ENCODE peak calls at places on chromosome 22, in four cellular contexts. One of them, this sample, is unnamed.

GRCh38 chr22:29479417-29480261 is at the start of gene NEFH:
- DNase-seq in AG10803: no peak
- DNase-seq in cardiac fibroblast: no peak
- DNase-seq in A549: no peak
- DNase-seq in this sample: no peak

GRCh38 chr22:30253205-30253852 is 6.8 kb upstream of the LIF start:
- DNase-seq in AG10803: no peak
- DNase-seq in cardiac fibroblast: peak
- DNase-seq in A549: peak
- DNase-seq in this sample: peak

GRCh38 chr22:42270512-42271190 is at the start of gene TCF20:
- DNase-seq in AG10803: peak
- DNase-seq in cardiac fibroblast: peak
- DNase-seq in A549: peak
- DNase-seq in this sample: peak

GRCh38 chr22:28949788-28950187 is 66.4 kb downstream of the ZNRF3 start:
- DNase-seq in AG10803: peak
- DNase-seq in cardiac fibroblast: no peak
- DNase-seq in A549: no peak
- DNase-seq in this sample: no peak

GRCh38 chr22:44776535-44777363 is 24.4 kb downstream of the ARHGAP8 start:
- DNase-seq in AG10803: no peak
- DNase-seq in cardiac fibroblast: no peak
- DNase-seq in A549: no peak
- DNase-seq in this sample: no peak

GRCh38 chr22:43343262-43343988 is at the start of gene SCUBE1:
- DNase-seq in AG10803: no peak
- DNase-seq in cardiac fibroblast: peak
- DNase-seq in A549: peak
- DNase-seq in this sample: peak

GRCh38 chr22:22556995-22557925 is 1.8 kb downstream of the PRAME start:
- DNase-seq in AG10803: no peak
- DNase-seq in cardiac fibroblast: no peak
- DNase-seq in A549: peak
- DNase-seq in this sample: no peak

GRCh38 chr22:32858957-32859356 is 57.5 kb downstream of the TIMP3 start:
- DNase-seq in AG10803: no peak
- DNase-seq in cardiac fibroblast: no peak
- DNase-seq in A549: no peak
- DNase-seq in this sample: no peak

GRCh38 chr22:28981818-28982499 is 79.7 kb downstream of the C22orf31 start:
- DNase-seq in AG10803: no peak
- DNase-seq in cardiac fibroblast: no peak
- DNase-seq in A549: no peak
- DNase-seq in this sample: no peak

GRCh38 chr22:21712751-21713427 is 22.7 kb downstream of the YPEL1 start:
- DNase-seq in AG10803: peak
- DNase-seq in cardiac fibroblast: peak
- DNase-seq in A549: peak
- DNase-seq in this sample: peak

GRCh38 chr22:34814260-34814659 is 251.7 kb upstream of the ISX start:
- DNase-seq in AG10803: peak
- DNase-seq in cardiac fibroblast: no peak
- DNase-seq in A549: no peak
- DNase-seq in this sample: no peak

GRCh38 chr22:26564181-26564580 is 25.8 kb downstream of the TPST2 start:
- DNase-seq in AG10803: no peak
- DNase-seq in cardiac fibroblast: no peak
- DNase-seq in A549: no peak
- DNase-seq in this sample: no peak

GRCh38 chr22:47337161-47337621 is 574.7 kb downstream of the TBC1D22A start:
- DNase-seq in AG10803: peak
- DNase-seq in cardiac fibroblast: peak
- DNase-seq in A549: peak
- DNase-seq in this sample: peak

GRCh38 chr22:16965083-16965482 is 42.9 kb downstream of the GAB4 start:
- DNase-seq in AG10803: no peak
- DNase-seq in cardiac fibroblast: no peak
- DNase-seq in A549: no peak
- DNase-seq in this sample: no peak

GRCh38 chr22:21937041-21937820 is 15.4 kb downstream of the PPM1F start:
- DNase-seq in AG10803: peak
- DNase-seq in cardiac fibroblast: peak
- DNase-seq in A549: no peak
- DNase-seq in this sample: peak

GRCh38 chr22:43862074-43862881 is at the start of gene SULT4A1:
- DNase-seq in AG10803: no peak
- DNase-seq in cardiac fibroblast: peak
- DNase-seq in A549: no peak
- DNase-seq in this sample: no peak

GRCh38 chr22:17172172-17172833 is 13.2 kb upstream of the HDHD5 start:
- DNase-seq in AG10803: no peak
- DNase-seq in cardiac fibroblast: no peak
- DNase-seq in A549: no peak
- DNase-seq in this sample: no peak

GRCh38 chr22:47406180-47406723 is 643.8 kb downstream of the TBC1D22A start:
- DNase-seq in AG10803: no peak
- DNase-seq in cardiac fibroblast: no peak
- DNase-seq in A549: no peak
- DNase-seq in this sample: no peak

GRCh38 chr22:33335611-33336279 is 277.6 kb upstream of the SYN3 start:
- DNase-seq in AG10803: no peak
- DNase-seq in cardiac fibroblast: no peak
- DNase-seq in A549: no peak
- DNase-seq in this sample: no peak

GRCh38 chr22:32839776-32840571 is 38.5 kb downstream of the TIMP3 start:
- DNase-seq in AG10803: no peak
- DNase-seq in cardiac fibroblast: no peak
- DNase-seq in A549: no peak
- DNase-seq in this sample: no peak

GRCh38 chr22:21718492-21718891 is 17.1 kb downstream of the YPEL1 start:
- DNase-seq in AG10803: no peak
- DNase-seq in cardiac fibroblast: no peak
- DNase-seq in A549: no peak
- DNase-seq in this sample: peak

GRCh38 chr22:38429460-38430128 is 25.4 kb downstream of the KCNJ4 start:
- DNase-seq in AG10803: peak
- DNase-seq in cardiac fibroblast: no peak
- DNase-seq in A549: no peak
- DNase-seq in this sample: no peak

GRCh38 chr22:17576475-17576874 is 13.2 kb downstream of the SLC25A18 start:
- DNase-seq in AG10803: peak
- DNase-seq in cardiac fibroblast: peak
- DNase-seq in A549: no peak
- DNase-seq in this sample: peak

GRCh38 chr22:22786301-22787115 is 101.1 kb upstream of the IGLL5 start:
- DNase-seq in AG10803: no peak
- DNase-seq in cardiac fibroblast: no peak
- DNase-seq in A549: no peak
- DNase-seq in this sample: no peak

GRCh38 chr22:31753005-31753633 is 700 bp upstream of the DEPDC5 start:
- DNase-seq in AG10803: no peak
- DNase-seq in cardiac fibroblast: no peak
- DNase-seq in A549: no peak
- DNase-seq in this sample: peak

GRCh38 chr22:23402275-23403151 is 177.6 kb downstream of the IGLL1 start:
- DNase-seq in AG10803: peak
- DNase-seq in cardiac fibroblast: peak
- DNase-seq in A549: peak
- DNase-seq in this sample: peak

GRCh38 chr22:44622147-44622427 is 79.9 kb upstream of the PRR5 start:
- DNase-seq in AG10803: no peak
- DNase-seq in cardiac fibroblast: no peak
- DNase-seq in A549: no peak
- DNase-seq in this sample: peak

GRCh38 chr22:30507670-30508069 is 2.2 kb upstream of the SEC14L4 start:
- DNase-seq in AG10803: no peak
- DNase-seq in cardiac fibroblast: no peak
- DNase-seq in A549: no peak
- DNase-seq in this sample: no peak

GRCh38 chr22:46564084-46564714 is 26.8 kb upstream of the CELSR1 start:
- DNase-seq in AG10803: no peak
- DNase-seq in cardiac fibroblast: no peak
- DNase-seq in A549: no peak
- DNase-seq in this sample: no peak

GRCh38 chr22:46577361-46578249 is 40.2 kb upstream of the CELSR1 start:
- DNase-seq in AG10803: no peak
- DNase-seq in cardiac fibroblast: no peak
- DNase-seq in A549: no peak
- DNase-seq in this sample: no peak

GRCh38 chr22:47631571-47632102 is 869.2 kb downstream of the TBC1D22A start:
- DNase-seq in AG10803: no peak
- DNase-seq in cardiac fibroblast: no peak
- DNase-seq in A549: no peak
- DNase-seq in this sample: peak

GRCh38 chr22:42328130-42328821 is 57.8 kb upstream of the TCF20 start:
- DNase-seq in AG10803: no peak
- DNase-seq in cardiac fibroblast: no peak
- DNase-seq in A549: no peak
- DNase-seq in this sample: no peak

GRCh38 chr22:27859336-27859735 is 57.8 kb upstream of the MN1 start:
- DNase-seq in AG10803: no peak
- DNase-seq in cardiac fibroblast: no peak
- DNase-seq in A549: no peak
- DNase-seq in this sample: no peak
- TF ChIP-seq CTCF in AG10803: no peak
- TF ChIP-seq CTCF in cardiac fibroblast: no peak
- TF ChIP-seq CTCF in A549: no peak
- TF ChIP-seq CTCF in this sample: no peak

DNA sequence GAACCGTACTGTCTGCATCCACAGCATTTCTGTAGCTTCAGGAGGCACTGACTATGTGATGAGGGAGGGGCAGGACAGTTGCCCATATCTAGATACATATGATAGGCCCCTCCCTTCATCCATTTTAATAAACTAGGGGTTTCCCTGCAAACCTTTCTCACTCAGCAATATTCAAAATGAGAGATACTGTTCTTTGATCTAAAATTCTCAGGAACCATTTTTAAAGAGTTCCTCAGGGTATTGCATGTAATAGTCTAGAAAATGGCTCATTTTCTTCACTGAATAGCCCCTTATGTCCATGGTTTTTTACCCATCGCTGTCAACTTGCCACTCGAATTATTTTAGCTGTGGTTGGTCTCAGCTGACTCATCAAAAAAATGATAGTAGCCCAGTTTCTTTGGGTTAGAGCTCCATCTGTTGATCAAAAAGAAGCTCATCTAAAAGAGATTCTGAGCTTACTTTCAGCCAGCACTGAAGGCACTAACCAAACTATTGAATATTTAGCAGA is 37.0 kb upstream of the DNAJB7 start:
- DNase-seq in AG10803: peak
- DNase-seq in cardiac fibroblast: peak
- DNase-seq in A549: peak
- DNase-seq in this sample: peak
- TF ChIP-seq CTCF in AG10803: peak
- TF ChIP-seq CTCF in cardiac fibroblast: peak
- TF ChIP-seq CTCF in A549: peak
- TF ChIP-seq CTCF in this sample: peak

DNA sequence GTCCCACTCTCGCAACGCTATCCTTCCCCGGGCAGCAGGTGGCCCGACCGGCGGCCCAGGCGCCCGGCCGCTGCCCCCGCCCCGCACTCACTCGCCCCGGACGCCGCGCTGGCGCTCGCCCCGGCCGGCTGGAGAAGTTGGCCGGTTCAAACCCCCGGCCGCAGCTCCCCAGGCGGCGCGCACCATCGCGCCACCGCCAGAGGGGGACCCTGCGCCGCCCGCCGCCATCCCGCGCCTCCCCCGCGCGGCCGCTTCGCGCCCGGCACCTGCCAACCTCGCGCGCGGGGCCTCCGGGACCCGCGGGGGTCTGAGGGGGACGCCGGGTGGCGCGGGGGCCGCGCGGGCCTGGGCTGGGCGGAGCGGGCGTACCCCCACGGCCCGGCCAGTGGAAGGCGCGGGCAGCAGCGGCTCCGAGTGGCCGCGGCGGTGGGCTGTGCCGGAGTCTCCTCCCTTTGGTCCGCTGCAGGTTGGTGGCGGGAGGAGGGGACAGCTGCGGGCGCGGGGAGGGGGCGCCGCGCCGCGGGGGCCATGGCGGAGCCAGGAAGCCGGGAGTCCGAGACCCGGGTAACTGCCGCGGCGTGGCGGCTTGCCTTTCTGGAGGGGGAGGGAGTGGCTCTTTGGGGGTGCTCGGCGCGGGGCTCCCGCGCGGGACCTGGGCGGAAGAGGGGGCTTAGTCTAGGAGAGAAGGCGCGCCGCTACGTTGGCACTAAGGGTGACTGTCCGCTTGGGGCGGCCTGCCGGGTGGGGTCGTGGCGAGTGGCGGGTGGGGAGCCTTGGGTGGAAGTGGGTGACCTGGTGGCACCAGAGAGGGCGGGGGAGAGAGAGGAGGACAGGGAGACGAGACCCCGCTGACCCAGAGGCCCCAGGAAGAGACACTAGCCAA is at the start of the genes MPST and TST:
- DNase-seq in AG10803: peak
- DNase-seq in cardiac fibroblast: peak
- DNase-seq in A549: no peak
- DNase-seq in this sample: peak
- TF ChIP-seq CTCF in AG10803: no peak
- TF ChIP-seq CTCF in cardiac fibroblast: no peak
- TF ChIP-seq CTCF in A549: no peak
- TF ChIP-seq CTCF in this sample: no peak

DNA sequence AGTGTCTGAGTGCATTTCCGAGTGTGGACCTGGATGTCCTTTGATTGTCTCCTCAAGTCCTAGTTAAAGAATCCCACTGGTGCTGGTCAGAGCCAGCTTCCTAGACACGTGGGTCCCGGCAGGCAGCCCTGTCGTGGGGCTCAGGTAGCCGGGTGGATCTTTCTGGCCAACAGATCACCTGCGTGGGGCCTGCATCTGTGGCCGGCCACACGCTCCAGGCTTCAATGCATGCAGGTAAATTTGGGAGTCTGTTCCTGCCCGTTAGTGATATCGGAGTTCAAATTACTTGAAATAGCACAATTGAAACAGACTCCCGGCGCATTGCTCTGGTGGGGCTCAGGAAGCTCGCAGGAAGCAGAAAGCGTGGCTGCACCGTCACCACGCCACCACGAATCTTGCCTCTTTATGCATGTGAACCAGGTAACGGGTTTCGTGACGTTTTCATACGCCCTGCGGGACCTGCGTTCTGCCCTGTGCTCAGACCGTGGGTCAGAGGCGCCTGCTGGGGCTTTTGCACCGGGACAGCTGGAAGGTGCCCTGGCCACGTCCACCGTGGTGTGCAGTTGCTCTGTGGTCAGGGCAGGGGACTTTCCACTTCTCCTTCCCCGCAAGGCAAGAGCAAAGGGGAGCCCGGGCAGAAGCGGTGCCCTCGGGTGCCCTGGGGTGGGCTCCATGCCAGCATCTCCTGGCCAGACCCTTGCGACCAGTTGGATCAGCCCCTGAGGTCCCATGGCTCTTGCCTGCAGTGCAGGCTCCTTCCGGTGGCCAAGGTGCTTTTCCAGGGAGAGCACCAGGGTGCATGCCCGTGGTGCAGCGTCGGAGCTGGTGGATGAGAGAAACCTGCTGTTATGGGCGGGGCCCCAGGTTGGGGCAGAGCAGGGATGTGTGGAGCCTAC is 803.5 kb downstream of the BRD1 start:
- DNase-seq in AG10803: no peak
- DNase-seq in cardiac fibroblast: no peak
- DNase-seq in A549: no peak
- DNase-seq in this sample: no peak
- TF ChIP-seq CTCF in AG10803: no peak
- TF ChIP-seq CTCF in cardiac fibroblast: no peak
- TF ChIP-seq CTCF in A549: no peak
- TF ChIP-seq CTCF in this sample: no peak

GRCh38 chr22:37148031-37148651 is 1.6 kb downstream of the IL2RB start:
- DNase-seq in AG10803: no peak
- DNase-seq in cardiac fibroblast: no peak
- DNase-seq in A549: no peak
- DNase-seq in this sample: no peak
- TF ChIP-seq CTCF in AG10803: no peak
- TF ChIP-seq CTCF in cardiac fibroblast: no peak
- TF ChIP-seq CTCF in A549: no peak
- TF ChIP-seq CTCF in this sample: no peak

This sample was measured in PC-3.